ENCODE peak calls at places on chromosomes 13 and 19, in four cellular contexts. Y is heart right ventricle, H is GM06990, O is thoracic aorta. J is an unnamed sample. For H3K36me3, the result is how much of the 10 kb centered on the place peaks cover.

GRCh38 chr19:19385900-19386339 is 19.6 kb upstream of the GATAD2A start:
- DNase-seq in O (no peak), H (no peak), Y (no peak), J (no peak)

GRCh38 chr19:29467824-29468401 is 57.9 kb upstream of the VSTM2B start:
- DNase-seq in O (no peak), H (no peak), Y (no peak), J (peak)

GRCh38 chr13:65387743-65388347 is 1842.3 kb downstream of the PCDH9 start:
- DNase-seq in Y (no peak), H (no peak), O (no peak), J (no peak)

GRCh38 chr19:31301306-31301980 is 47.8 kb downstream of the TSHZ3 start:
- DNase-seq in O (no peak), Y (no peak), H (no peak), J (no peak)

GRCh38 chr19:44855606-44856005 is 9.5 kb downstream of the NECTIN2 start:
- DNase-seq in O (no peak), H (no peak), Y (no peak), J (no peak)

GRCh38 chr13:103895835-103896520 is 829.8 kb upstream of the SLC10A2 start:
- DNase-seq in O (no peak), Y (no peak), H (no peak), J (no peak)

GRCh38 chr19:17681505-17682125 is 6.5 kb downstream of the UNC13A start:
- DNase-seq in Y (peak), O (no peak), H (peak), J (no peak)

GRCh38 chr13:93502071-93502470 is 275.5 kb downstream of the GPC6 start:
- DNase-seq in O (no peak), Y (no peak), H (no peak), J (no peak)

GRCh38 chr13:21328201-21328600 is 130.9 kb downstream of the ZDHHC20 start:
- DNase-seq in O (no peak), Y (no peak), H (no peak), J (no peak)

GRCh38 chr13:75357576-75358295 is 124.2 kb downstream of the TBC1D4 start:
- DNase-seq in H (no peak), Y (no peak), O (no peak), J (no peak)

GRCh38 chr19:13100031-13100588 is 2.5 kb downstream of the LYL1 start:
- DNase-seq in Y (no peak), O (no peak), H (peak), J (no peak)

GRCh38 chr13:31000889-31001288 is 68.4 kb downstream of the TEX26 start:
- DNase-seq in H (no peak), Y (no peak), O (no peak), J (no peak)

GRCh38 chr19:1276620-1277007 is 1.3 kb downstream of the FAM174C start:
- DNase-seq in O (no peak), H (no peak), Y (no peak), J (no peak)
- H3K36me3 ChIP-seq in O (under half), H (under half), Y (under half), J (half or more)

DNA sequence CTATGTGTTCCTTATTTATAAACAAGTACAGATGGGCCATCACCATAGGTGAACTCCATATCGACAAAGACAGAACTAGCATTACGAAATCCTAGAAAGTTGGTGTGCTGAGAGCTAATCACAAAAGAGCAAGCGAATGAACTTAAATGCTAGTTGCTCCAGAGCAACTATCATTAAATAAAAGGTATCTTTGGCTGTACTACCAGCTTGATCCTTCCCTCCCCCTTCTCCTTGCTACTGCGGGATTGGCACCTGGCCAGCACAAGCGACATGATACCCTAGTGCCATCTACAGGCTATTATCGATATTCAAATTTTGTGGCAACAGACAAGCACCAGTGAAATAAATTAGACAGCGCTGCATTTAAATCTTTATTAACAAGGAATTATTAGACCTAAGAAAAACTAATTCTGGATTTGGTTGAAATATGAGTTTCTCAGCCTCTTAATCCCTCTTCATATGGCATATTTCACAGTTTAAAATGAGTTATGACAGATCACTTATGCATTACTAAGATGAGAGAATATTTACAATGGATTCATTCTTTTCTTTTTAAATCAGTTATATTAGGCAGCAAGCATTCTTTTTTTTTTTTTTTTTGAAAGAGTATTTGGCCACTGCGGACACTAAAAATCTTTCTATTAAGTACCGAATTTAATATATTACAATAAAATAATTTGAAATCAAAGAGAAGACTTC is 5.8 kb downstream of the PCDH9 start:
- DNase-seq in Y (peak), H (no peak), O (peak), J (no peak)
- H3K4me3 ChIP-seq in Y (peak), H (no peak), O (peak), J (peak)

DNA sequence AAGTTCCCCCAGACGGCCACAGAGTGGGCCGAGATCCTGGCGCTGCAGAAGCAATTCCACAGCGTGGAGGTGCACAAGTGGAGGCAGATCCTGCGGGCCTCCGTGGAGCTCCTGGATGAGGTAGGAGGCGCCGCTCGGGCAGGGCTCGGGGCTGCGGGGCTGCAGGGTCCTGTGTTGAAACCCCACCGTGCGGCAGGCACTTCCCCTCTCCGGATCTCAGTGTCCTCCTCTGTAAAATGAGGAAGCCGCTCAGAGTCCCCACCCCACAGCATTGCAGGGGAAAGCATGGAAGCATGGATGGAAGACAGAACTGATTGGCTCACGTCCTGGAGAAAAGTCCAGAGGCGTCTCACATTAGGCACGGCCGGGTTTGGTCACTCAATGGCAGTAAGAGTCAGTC is 6.8 kb upstream of the SCN1B start:
- DNase-seq in H (no peak), Y (no peak), O (no peak), J (no peak)
- H3K36me3 ChIP-seq in H (under half), Y (under half), O (half or more), J (half or more)

DNA sequence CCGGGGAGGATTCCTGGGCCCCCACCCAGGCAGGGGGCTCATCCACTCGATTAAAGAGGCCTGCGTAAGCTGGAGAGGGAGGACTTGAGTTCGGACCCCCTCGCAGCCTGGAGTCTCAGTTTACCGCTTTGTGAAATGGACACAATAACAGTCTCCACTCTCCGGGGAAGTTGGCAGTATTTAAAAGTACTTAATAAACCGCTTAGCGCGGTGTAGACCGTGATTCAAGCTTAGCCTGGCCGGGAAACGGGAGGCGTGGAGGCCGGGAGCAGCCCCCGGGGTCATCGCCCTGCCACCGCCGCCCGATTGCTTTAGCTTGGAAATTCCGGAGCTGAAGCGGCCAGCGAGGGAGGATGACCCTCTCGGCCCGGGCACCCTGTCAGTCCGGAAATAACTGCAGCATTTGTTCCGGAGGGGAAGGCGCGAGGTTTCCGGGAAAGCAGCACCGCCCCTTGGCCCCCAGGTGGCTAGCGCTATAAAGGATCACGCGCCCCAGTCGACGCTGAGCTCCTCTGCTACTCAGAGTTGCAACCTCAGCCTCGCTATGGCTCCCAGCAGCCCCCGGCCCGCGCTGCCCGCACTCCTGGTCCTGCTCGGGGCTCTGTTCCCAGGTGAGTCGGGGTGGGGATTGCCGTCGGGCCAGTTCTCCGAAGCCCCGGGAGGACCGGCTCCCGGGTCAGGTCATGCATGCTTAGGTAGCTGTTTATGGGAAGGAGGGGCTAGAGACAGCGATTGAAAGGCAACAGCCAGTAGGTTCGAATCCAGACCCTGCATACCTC is at the start of gene ICAM1:
- DNase-seq in Y (peak), H (peak), O (no peak), J (peak)
- H3K4me3 ChIP-seq in Y (peak), H (peak), O (peak), J (peak)

GRCh38 chr19:36221474-36221873 is 6.6 kb downstream of the ZNF146 start:
- DNase-seq in Y (no peak), H (no peak), O (no peak), J (no peak)
- H3K36me3 ChIP-seq in Y (under half), H (under half), O (under half), J (half or more)

DNA sequence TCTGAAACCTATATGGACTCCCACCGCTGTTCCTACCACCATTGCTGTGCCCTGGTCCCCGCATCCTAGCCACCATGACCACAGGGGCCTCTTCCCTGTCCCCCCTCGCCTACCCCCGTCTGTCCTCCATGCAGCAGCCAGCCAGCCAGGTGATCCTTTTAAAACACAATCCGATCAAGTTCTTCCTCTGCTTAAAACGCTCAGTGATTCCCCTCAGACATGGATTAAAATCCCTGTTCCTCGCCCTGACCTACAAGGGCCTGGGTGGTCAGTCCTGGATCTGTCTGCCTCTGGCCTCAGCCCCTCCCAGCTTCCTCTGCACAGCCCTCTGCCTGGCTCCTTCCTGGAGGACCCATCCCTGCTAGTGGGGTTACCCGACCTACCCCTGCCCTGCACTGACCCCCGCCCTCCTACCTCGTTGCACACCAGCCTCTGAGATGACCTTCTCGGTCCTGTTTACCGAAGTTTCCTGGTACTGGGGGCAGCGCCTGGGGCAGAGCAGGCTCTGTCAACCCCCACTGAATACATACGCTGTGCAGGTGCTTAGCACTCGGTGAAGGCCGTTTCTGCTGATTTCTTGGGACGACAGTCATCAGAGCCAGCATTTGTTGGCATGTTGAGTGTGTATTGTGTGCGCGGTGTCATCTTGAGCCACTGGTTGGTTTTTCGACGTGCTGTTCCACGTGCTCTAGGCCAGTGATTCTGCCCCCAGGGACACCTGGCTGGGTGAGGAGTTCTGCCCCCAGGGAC is 14.7 kb upstream of the LENG8 start:
- DNase-seq in H (no peak), Y (no peak), O (no peak), J (no peak)
- H3K4me3 ChIP-seq in H (no peak), Y (no peak), O (no peak), J (no peak)

GRCh38 chr13:98868932-98869331 is 108.9 kb downstream of the DOCK9 start:
- DNase-seq in O (no peak), Y (no peak), H (no peak), J (no peak)
- H3K36me3 ChIP-seq in O (under half), Y (under half), H (under half), J (half or more)

J was measured in esophagus muscularis mucosa.